ENCODE peak calls at places on chromosomes 3 and 15, in seven cellular contexts. One of them, this sample, is unnamed.

GRCh38 chr3:172291650-172292049 is 156.6 kb downstream of the GHSR start:
- DNase-seq in pancreas: no peak
- DNase-seq in neural progenitor cell: no peak
- DNase-seq in naive thymus-derived CD4-positive, alpha-beta T cell: no peak
- DNase-seq in psoas muscle: no peak
- DNase-seq in HCT116: no peak
- DNase-seq in ovary: no peak
- DNase-seq in this sample: no peak

GRCh38 chr3:45273681-45274515 is 47.8 kb upstream of the TMEM158 start:
- DNase-seq in naive thymus-derived CD4-positive, alpha-beta T cell: no peak
- DNase-seq in neural progenitor cell: no peak
- DNase-seq in HCT116: no peak
- DNase-seq in ovary: no peak
- DNase-seq in pancreas: no peak
- DNase-seq in psoas muscle: no peak
- DNase-seq in this sample: no peak

GRCh38 chr3:58492385-58492970 is 582 bp downstream of the KCTD6 start:
- DNase-seq in neural progenitor cell: no peak
- DNase-seq in naive thymus-derived CD4-positive, alpha-beta T cell: peak
- DNase-seq in ovary: no peak
- DNase-seq in HCT116: no peak
- DNase-seq in psoas muscle: no peak
- DNase-seq in pancreas: no peak
- DNase-seq in this sample: peak

GRCh38 chr15:92914768-92915221 is 14.7 kb downstream of the CHD2 start:
- DNase-seq in psoas muscle: no peak
- DNase-seq in ovary: no peak
- DNase-seq in naive thymus-derived CD4-positive, alpha-beta T cell: peak
- DNase-seq in HCT116: no peak
- DNase-seq in neural progenitor cell: no peak
- DNase-seq in pancreas: no peak
- DNase-seq in this sample: no peak

GRCh38 chr15:85120351-85121113 is 138.9 kb downstream of the PDE8A start:
- DNase-seq in psoas muscle: no peak
- DNase-seq in HCT116: no peak
- DNase-seq in ovary: no peak
- DNase-seq in neural progenitor cell: no peak
- DNase-seq in pancreas: no peak
- DNase-seq in naive thymus-derived CD4-positive, alpha-beta T cell: no peak
- DNase-seq in this sample: no peak

GRCh38 chr3:186534113-186534669 is 10.0 kb downstream of the CRYGS start:
- DNase-seq in naive thymus-derived CD4-positive, alpha-beta T cell: no peak
- DNase-seq in pancreas: no peak
- DNase-seq in HCT116: no peak
- DNase-seq in psoas muscle: no peak
- DNase-seq in ovary: no peak
- DNase-seq in neural progenitor cell: no peak
- DNase-seq in this sample: no peak

GRCh38 chr15:90400005-90400758 is 12.1 kb downstream of the IQGAP1 start:
- DNase-seq in HCT116: no peak
- DNase-seq in psoas muscle: no peak
- DNase-seq in pancreas: no peak
- DNase-seq in ovary: no peak
- DNase-seq in neural progenitor cell: no peak
- DNase-seq in naive thymus-derived CD4-positive, alpha-beta T cell: no peak
- DNase-seq in this sample: peak

GRCh38 chr3:153734777-153735551 is 386.2 kb upstream of the ARHGEF26 start:
- DNase-seq in pancreas: no peak
- DNase-seq in ovary: no peak
- DNase-seq in naive thymus-derived CD4-positive, alpha-beta T cell: no peak
- DNase-seq in neural progenitor cell: no peak
- DNase-seq in psoas muscle: no peak
- DNase-seq in HCT116: no peak
- DNase-seq in this sample: peak

GRCh38 chr3:9809615-9810356 is at the start of gene TTLL3:
- DNase-seq in psoas muscle: peak
- DNase-seq in ovary: peak
- DNase-seq in naive thymus-derived CD4-positive, alpha-beta T cell: peak
- DNase-seq in pancreas: peak
- DNase-seq in neural progenitor cell: peak
- DNase-seq in HCT116: no peak
- DNase-seq in this sample: no peak

GRCh38 chr3:134008630-134009156 is 21.0 kb downstream of the SLCO2A1 start:
- DNase-seq in psoas muscle: no peak
- DNase-seq in ovary: no peak
- DNase-seq in pancreas: no peak
- DNase-seq in neural progenitor cell: no peak
- DNase-seq in naive thymus-derived CD4-positive, alpha-beta T cell: no peak
- DNase-seq in HCT116: peak
- DNase-seq in this sample: peak

GRCh38 chr3:126136428-126137220 is 43.8 kb downstream of the ALDH1L1 start:
- DNase-seq in ovary: peak
- DNase-seq in pancreas: peak
- DNase-seq in psoas muscle: peak
- DNase-seq in neural progenitor cell: no peak
- DNase-seq in naive thymus-derived CD4-positive, alpha-beta T cell: no peak
- DNase-seq in HCT116: no peak
- DNase-seq in this sample: no peak

GRCh38 chr3:146577662-146578061 is 27.5 kb downstream of the PLSCR5 start:
- DNase-seq in psoas muscle: no peak
- DNase-seq in HCT116: peak
- DNase-seq in pancreas: no peak
- DNase-seq in neural progenitor cell: peak
- DNase-seq in ovary: peak
- DNase-seq in naive thymus-derived CD4-positive, alpha-beta T cell: peak
- DNase-seq in this sample: peak

GRCh38 chr3:16319307-16319706 is 54.3 kb downstream of the OXNAD1 start:
- DNase-seq in ovary: no peak
- DNase-seq in naive thymus-derived CD4-positive, alpha-beta T cell: peak
- DNase-seq in neural progenitor cell: peak
- DNase-seq in psoas muscle: no peak
- DNase-seq in pancreas: no peak
- DNase-seq in HCT116: peak
- DNase-seq in this sample: no peak

GRCh38 chr3:71542548-71543370 is 40.8 kb downstream of the FOXP1 start:
- DNase-seq in pancreas: peak
- DNase-seq in HCT116: no peak
- DNase-seq in psoas muscle: peak
- DNase-seq in ovary: peak
- DNase-seq in neural progenitor cell: no peak
- DNase-seq in naive thymus-derived CD4-positive, alpha-beta T cell: peak
- DNase-seq in this sample: peak

GRCh38 chr3:58004972-58005371 is 3.2 kb upstream of the FLNB start:
- DNase-seq in psoas muscle: no peak
- DNase-seq in naive thymus-derived CD4-positive, alpha-beta T cell: no peak
- DNase-seq in neural progenitor cell: no peak
- DNase-seq in HCT116: no peak
- DNase-seq in pancreas: no peak
- DNase-seq in ovary: no peak
- DNase-seq in this sample: no peak

GRCh38 chr15:23570466-23570865 is 5.0 kb downstream of the MKRN3 start:
- DNase-seq in psoas muscle: no peak
- DNase-seq in ovary: no peak
- DNase-seq in neural progenitor cell: peak
- DNase-seq in naive thymus-derived CD4-positive, alpha-beta T cell: no peak
- DNase-seq in HCT116: peak
- DNase-seq in pancreas: no peak
- DNase-seq in this sample: no peak

GRCh38 chr15:43249699-43250203 is 17.0 kb downstream of the TGM5 start:
- DNase-seq in psoas muscle: no peak
- DNase-seq in naive thymus-derived CD4-positive, alpha-beta T cell: no peak
- DNase-seq in pancreas: no peak
- DNase-seq in HCT116: no peak
- DNase-seq in ovary: no peak
- DNase-seq in neural progenitor cell: no peak
- DNase-seq in this sample: no peak

GRCh38 chr3:182325213-182325941 is 467.9 kb upstream of the ATP11B start:
- DNase-seq in naive thymus-derived CD4-positive, alpha-beta T cell: no peak
- DNase-seq in pancreas: no peak
- DNase-seq in psoas muscle: peak
- DNase-seq in HCT116: no peak
- DNase-seq in ovary: no peak
- DNase-seq in neural progenitor cell: no peak
- DNase-seq in this sample: peak

GRCh38 chr15:78950343-78950742 is 5.5 kb upstream of the CTSH start:
- DNase-seq in psoas muscle: no peak
- DNase-seq in ovary: no peak
- DNase-seq in naive thymus-derived CD4-positive, alpha-beta T cell: no peak
- DNase-seq in HCT116: no peak
- DNase-seq in neural progenitor cell: no peak
- DNase-seq in pancreas: no peak
- DNase-seq in this sample: no peak

GRCh38 chr3:134638385-134639020 is 12.3 kb downstream of the KY start:
- DNase-seq in pancreas: no peak
- DNase-seq in psoas muscle: no peak
- DNase-seq in HCT116: no peak
- DNase-seq in naive thymus-derived CD4-positive, alpha-beta T cell: no peak
- DNase-seq in neural progenitor cell: no peak
- DNase-seq in ovary: no peak
- DNase-seq in this sample: no peak

GRCh38 chr15:62795700-62796099 is 246.8 kb upstream of the TPM1 start:
- DNase-seq in neural progenitor cell: no peak
- DNase-seq in ovary: no peak
- DNase-seq in psoas muscle: no peak
- DNase-seq in HCT116: no peak
- DNase-seq in pancreas: no peak
- DNase-seq in naive thymus-derived CD4-positive, alpha-beta T cell: no peak
- DNase-seq in this sample: no peak

GRCh38 chr15:55434989-55435825 is 26.9 kb downstream of the PIERCE2 start:
- DNase-seq in psoas muscle: no peak
- DNase-seq in ovary: no peak
- DNase-seq in naive thymus-derived CD4-positive, alpha-beta T cell: peak
- DNase-seq in pancreas: no peak
- DNase-seq in HCT116: peak
- DNase-seq in neural progenitor cell: peak
- DNase-seq in this sample: peak

GRCh38 chr3:30626443-30627181 is 20.2 kb downstream of the TGFBR2 start:
- DNase-seq in naive thymus-derived CD4-positive, alpha-beta T cell: no peak
- DNase-seq in pancreas: no peak
- DNase-seq in HCT116: peak
- DNase-seq in neural progenitor cell: no peak
- DNase-seq in ovary: no peak
- DNase-seq in psoas muscle: no peak
- DNase-seq in this sample: no peak

GRCh38 chr3:55968331-55968730 is 481.2 kb upstream of the WNT5A start:
- DNase-seq in ovary: no peak
- DNase-seq in HCT116: no peak
- DNase-seq in psoas muscle: no peak
- DNase-seq in pancreas: no peak
- DNase-seq in naive thymus-derived CD4-positive, alpha-beta T cell: no peak
- DNase-seq in neural progenitor cell: no peak
- DNase-seq in this sample: no peak

GRCh38 chr3:127750226-127751031 is 71.9 kb downstream of the MGLL start:
- DNase-seq in HCT116: no peak
- DNase-seq in ovary: no peak
- DNase-seq in pancreas: no peak
- DNase-seq in psoas muscle: no peak
- DNase-seq in neural progenitor cell: no peak
- DNase-seq in naive thymus-derived CD4-positive, alpha-beta T cell: no peak
- DNase-seq in this sample: peak

DNA sequence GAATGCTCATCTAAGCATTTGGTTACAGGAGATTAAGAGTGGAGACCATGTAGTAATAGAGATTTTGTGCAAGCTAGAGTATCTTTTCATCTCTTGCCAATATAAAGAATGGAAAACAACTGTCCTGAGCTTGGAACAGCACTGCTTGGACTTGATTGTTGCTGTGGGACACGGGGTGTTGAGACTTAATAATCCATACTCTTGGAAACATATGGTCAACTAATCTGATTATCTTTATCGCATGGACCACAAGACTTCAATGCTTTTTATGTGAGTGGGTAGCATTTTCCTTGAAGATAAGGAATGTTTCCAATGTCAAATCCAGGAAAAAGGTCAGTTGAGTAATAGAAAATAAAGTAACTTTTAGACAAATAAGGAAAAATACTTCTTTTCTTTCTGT is 806.3 kb downstream of the DIPK2A start:
- DNase-seq in psoas muscle: no peak
- DNase-seq in pancreas: no peak
- DNase-seq in naive thymus-derived CD4-positive, alpha-beta T cell: no peak
- DNase-seq in HCT116: no peak
- DNase-seq in neural progenitor cell: no peak
- DNase-seq in ovary: no peak
- DNase-seq in this sample: no peak
- H3K27ac ChIP-seq in psoas muscle: no peak
- H3K27ac ChIP-seq in pancreas: no peak
- H3K27ac ChIP-seq in naive thymus-derived CD4-positive, alpha-beta T cell: no peak
- H3K27ac ChIP-seq in HCT116: no peak
- H3K27ac ChIP-seq in neural progenitor cell: no peak
- H3K27ac ChIP-seq in ovary: no peak
- H3K27ac ChIP-seq in this sample: no peak

GRCh38 chr3:194072691-194073279 is 63.2 kb upstream of the HES1 start:
- DNase-seq in HCT116: no peak
- DNase-seq in ovary: no peak
- DNase-seq in naive thymus-derived CD4-positive, alpha-beta T cell: no peak
- DNase-seq in pancreas: no peak
- DNase-seq in psoas muscle: no peak
- DNase-seq in neural progenitor cell: no peak
- DNase-seq in this sample: no peak
- H3K27ac ChIP-seq in HCT116: no peak
- H3K27ac ChIP-seq in ovary: no peak
- H3K27ac ChIP-seq in naive thymus-derived CD4-positive, alpha-beta T cell: no peak
- H3K27ac ChIP-seq in pancreas: no peak
- H3K27ac ChIP-seq in psoas muscle: no peak
- H3K27ac ChIP-seq in neural progenitor cell: no peak
- H3K27ac ChIP-seq in this sample: peak

GRCh38 chr3:149282322-149282721 is 51.1 kb downstream of the TM4SF18 start:
- DNase-seq in ovary: no peak
- DNase-seq in psoas muscle: no peak
- DNase-seq in naive thymus-derived CD4-positive, alpha-beta T cell: no peak
- DNase-seq in pancreas: no peak
- DNase-seq in neural progenitor cell: no peak
- DNase-seq in HCT116: no peak
- DNase-seq in this sample: no peak
- H3K27ac ChIP-seq in ovary: no peak
- H3K27ac ChIP-seq in psoas muscle: no peak
- H3K27ac ChIP-seq in naive thymus-derived CD4-positive, alpha-beta T cell: no peak
- H3K27ac ChIP-seq in pancreas: no peak
- H3K27ac ChIP-seq in neural progenitor cell: no peak
- H3K27ac ChIP-seq in HCT116: no peak
- H3K27ac ChIP-seq in this sample: no peak

GRCh38 chr3:160808838-160809237 is 52.8 kb downstream of the PPM1L start:
- DNase-seq in neural progenitor cell: no peak
- DNase-seq in HCT116: no peak
- DNase-seq in pancreas: no peak
- DNase-seq in ovary: no peak
- DNase-seq in naive thymus-derived CD4-positive, alpha-beta T cell: no peak
- DNase-seq in psoas muscle: peak
- DNase-seq in this sample: no peak

GRCh38 chr3:160810360-160810759 is 54.3 kb downstream of the PPM1L start:
- DNase-seq in HCT116: no peak
- DNase-seq in pancreas: no peak
- DNase-seq in naive thymus-derived CD4-positive, alpha-beta T cell: no peak
- DNase-seq in psoas muscle: peak
- DNase-seq in neural progenitor cell: no peak
- DNase-seq in ovary: no peak
- DNase-seq in this sample: no peak

GRCh38 chr3:160809453-160809852 is 53.4 kb downstream of the PPM1L start:
- DNase-seq in ovary: no peak
- DNase-seq in neural progenitor cell: no peak
- DNase-seq in naive thymus-derived CD4-positive, alpha-beta T cell: no peak
- DNase-seq in HCT116: no peak
- DNase-seq in psoas muscle: no peak
- DNase-seq in pancreas: no peak
- DNase-seq in this sample: no peak

GRCh38 chr3:160815280-160815679 is 59.2 kb downstream of the PPM1L start:
- DNase-seq in pancreas: no peak
- DNase-seq in HCT116: no peak
- DNase-seq in neural progenitor cell: no peak
- DNase-seq in psoas muscle: no peak
- DNase-seq in ovary: no peak
- DNase-seq in naive thymus-derived CD4-positive, alpha-beta T cell: no peak
- DNase-seq in this sample: no peak

GRCh38 chr3:160812304-160812703 is 56.3 kb downstream of the PPM1L start:
- DNase-seq in pancreas: no peak
- DNase-seq in ovary: no peak
- DNase-seq in HCT116: no peak
- DNase-seq in neural progenitor cell: no peak
- DNase-seq in naive thymus-derived CD4-positive, alpha-beta T cell: no peak
- DNase-seq in psoas muscle: no peak
- DNase-seq in this sample: no peak
- H3K27ac ChIP-seq in pancreas: no peak
- H3K27ac ChIP-seq in ovary: no peak
- H3K27ac ChIP-seq in HCT116: no peak
- H3K27ac ChIP-seq in neural progenitor cell: no peak
- H3K27ac ChIP-seq in naive thymus-derived CD4-positive, alpha-beta T cell: no peak
- H3K27ac ChIP-seq in psoas muscle: peak
- H3K27ac ChIP-seq in this sample: no peak